ENCODE peak calls at places on chromosome 19, in six cellular contexts. G is right lobe of liver; A is tibial artery; Z is CD4-positive, alpha-beta T cell; X is H9; P is lung. W is an unnamed sample. For H3K9me3, the result is how much of the 10 kb centered on the place peaks cover.

GRCh38 chr19:11373166-11373884 is 1.1 kb upstream of the SWSAP1 start:
- DNase-seq in G (no peak), A (no peak), Z (no peak), X (peak), P (no peak), W (no peak)

GRCh38 chr19:22622020-22622419 is 12.1 kb upstream of the ZNF492 start:
- DNase-seq in G (no peak), A (peak), Z (no peak), X (no peak), P (no peak), W (no peak)

GRCh38 chr19:41245779-41246297 is 18.3 kb upstream of the HNRNPUL1 start:
- DNase-seq in G (no peak), A (no peak), Z (no peak), X (no peak), P (no peak), W (no peak)

GRCh38 chr19:16351133-16351809 is 26.6 kb downstream of the KLF2 start:
- DNase-seq in G (no peak), A (no peak), Z (no peak), X (no peak), P (no peak), W (no peak)

GRCh38 chr19:10852098-10852800 is 4.0 kb downstream of the C19orf38 start:
- DNase-seq in G (no peak), A (no peak), Z (no peak), X (no peak), P (no peak), W (no peak)

GRCh38 chr19:35349614-35350521 is 2.2 kb downstream of the FFAR1 start:
- DNase-seq in G (no peak), A (no peak), Z (no peak), X (peak), P (no peak), W (peak)

GRCh38 chr19:3538965-3539742 is at the start of gene TEKTIP1:
- DNase-seq in G (no peak), A (no peak), Z (no peak), X (peak), P (no peak), W (no peak)

GRCh38 chr19:46394398-46394797 is 19.0 kb downstream of the CCDC8 start:
- DNase-seq in G (no peak), A (no peak), Z (no peak), X (no peak), P (no peak), W (no peak)

GRCh38 chr19:15404780-15405211 is 14.0 kb downstream of the AKAP8L start:
- DNase-seq in G (no peak), A (no peak), Z (no peak), X (no peak), P (no peak), W (no peak)

GRCh38 chr19:5170329-5170745 is 170.3 kb downstream of the PTPRS start:
- DNase-seq in G (peak), A (no peak), Z (peak), X (peak), P (peak), W (peak)

GRCh38 chr19:57927587-57927986 is 7.6 kb downstream of the ZNF418 start:
- DNase-seq in G (no peak), A (no peak), Z (no peak), X (no peak), P (no peak), W (no peak)
- H3K9me3 ChIP-seq in G (under half), A (half or more), Z (half or more), X (under half), P (under half), W (under half)

DNA sequence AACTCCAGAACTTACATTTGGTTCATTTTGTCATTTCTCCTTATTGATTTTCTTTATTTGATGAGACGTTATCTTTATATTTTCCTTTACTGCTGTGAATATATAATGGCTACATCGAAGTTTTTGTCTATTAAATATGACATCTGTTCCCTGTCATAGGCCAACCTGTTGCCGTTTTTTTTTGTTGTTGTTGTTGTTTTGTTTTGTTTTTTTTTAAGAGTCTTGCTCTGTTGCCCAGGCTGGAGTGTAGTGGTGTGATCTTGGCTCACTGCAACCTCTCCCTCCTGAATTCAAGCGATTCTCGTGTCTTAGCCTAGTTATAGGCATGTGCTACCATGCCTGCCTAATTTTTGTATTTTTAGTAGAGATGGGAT is 29.4 kb downstream of the ZNF780B start:
- DNase-seq in G (no peak), A (no peak), Z (no peak), X (no peak), P (no peak), W (no peak)
- H3K9me3 ChIP-seq in G (under half), A (half or more), Z (half or more), X (half or more), P (under half), W (under half)

DNA sequence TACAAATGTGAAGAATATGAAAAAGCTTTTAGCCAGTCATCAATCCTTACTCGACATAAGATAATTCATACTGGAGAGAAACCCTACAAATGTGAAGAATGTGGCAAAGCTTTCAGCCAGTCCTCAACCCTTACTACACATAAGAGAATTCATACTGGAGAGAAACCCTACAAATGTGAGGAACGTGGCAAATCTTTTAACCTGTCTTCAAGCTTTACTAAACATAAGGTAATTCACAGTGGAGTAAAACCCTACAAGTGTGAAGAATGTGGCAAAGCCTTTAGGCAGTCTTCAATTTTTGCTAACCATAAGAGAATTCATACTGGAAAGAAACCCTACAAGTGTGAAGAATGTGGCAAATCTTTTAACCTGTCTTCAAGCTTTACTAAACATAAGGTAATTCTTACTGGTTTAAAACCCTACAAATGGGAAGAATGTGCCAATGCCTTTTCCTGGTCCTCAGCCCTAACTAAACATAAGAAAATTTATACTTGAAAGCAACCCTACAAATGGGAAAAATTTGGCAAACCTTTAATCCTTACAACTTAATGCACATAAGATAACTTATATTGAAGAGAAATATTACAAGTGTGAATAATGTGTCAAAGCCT is 74.1 kb upstream of the ZNF681 start:
- DNase-seq in G (no peak), A (no peak), Z (no peak), X (no peak), P (no peak), W (no peak)
- H3K9me3 ChIP-seq in G (under half), A (half or more), Z (half or more), X (under half), P (under half), W (under half)

DNA sequence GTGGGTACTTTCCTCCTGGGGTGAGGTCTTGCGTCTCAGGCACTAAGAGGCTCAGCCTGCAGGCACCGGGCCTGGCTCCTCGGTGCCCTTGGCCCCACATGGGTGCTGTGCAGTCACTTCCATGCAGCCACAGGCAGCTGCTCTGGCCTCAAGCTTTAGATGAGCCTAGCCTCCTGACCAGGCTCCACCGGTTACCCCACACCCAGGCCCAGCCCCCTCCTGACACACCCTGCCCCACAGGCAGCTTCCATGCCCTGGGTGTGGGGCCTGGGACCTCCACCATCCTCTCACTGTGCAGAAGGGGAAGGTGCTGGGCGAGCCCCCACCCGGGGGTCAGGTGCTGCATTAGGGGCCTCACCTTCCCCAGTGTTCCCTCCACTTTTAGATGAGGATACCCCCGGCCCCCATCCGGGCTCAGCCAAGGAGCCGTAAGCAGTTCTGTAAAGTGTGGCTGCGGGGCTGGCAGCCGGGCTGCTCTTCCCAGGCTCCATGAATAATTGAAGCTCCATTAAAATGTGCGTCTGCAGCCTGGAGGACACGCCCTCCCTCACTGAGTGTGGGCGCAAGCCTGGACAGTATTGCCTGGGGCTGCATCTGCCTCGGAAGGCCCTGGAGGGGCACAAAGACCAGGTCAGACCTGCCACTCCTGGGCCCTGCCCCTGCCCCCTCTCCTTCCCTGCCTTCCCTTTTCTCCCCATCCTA is 72.5 kb upstream of the KCTD15 start:
- DNase-seq in G (no peak), A (no peak), Z (no peak), X (no peak), P (no peak), W (no peak)
- H3K9me3 ChIP-seq in G (under half), A (under half), Z (under half), X (under half), P (under half), W (under half)